ENCODE peak calls at places on chromosomes 11 and 22, in seven cellular contexts. E is sigmoid colon, T is body of pancreas, I is cardiac muscle cell, W is suprapubic skin, V is IMR-90, U is Caco-2. R is an unnamed sample. For H3K4me1, the result is how much of the 10 kb centered on the place peaks cover.

GRCh38 chr22:29284196-29284595 is 16.1 kb downstream of the EWSR1 start:
- DNase-seq in E (no peak), T (no peak), I (no peak), W (no peak), V (no peak), U (no peak), R (no peak)

GRCh38 chr11:35014352-35014751 is 97.9 kb downstream of the PDHX start:
- DNase-seq in E (no peak), T (no peak), I (peak), W (no peak), V (peak), U (no peak), R (no peak)

GRCh38 chr11:115321602-115322289 is 182.5 kb downstream of the CADM1 start:
- DNase-seq in E (no peak), T (no peak), I (no peak), W (no peak), V (peak), U (no peak), R (no peak)

GRCh38 chr22:22933807-22934542 is 46.4 kb downstream of the IGLL5 start:
- DNase-seq in E (no peak), T (no peak), I (no peak), W (no peak), V (no peak), U (no peak), R (no peak)

GRCh38 chr11:73268671-73269271 is 3.4 kb upstream of the P2RY6 start:
- DNase-seq in E (peak), T (no peak), I (no peak), W (no peak), V (no peak), U (peak), R (no peak)

GRCh38 chr11:63537293-63538101 is 889 bp downstream of the PLAAT4 start:
- DNase-seq in E (peak), T (peak), I (peak), W (no peak), V (peak), U (no peak), R (peak)

GRCh38 chr11:118437046-118437735 is 899 bp downstream of the KMT2A start:
- DNase-seq in E (peak), T (peak), I (peak), W (peak), V (peak), U (peak), R (peak)

GRCh38 chr11:131644204-131644603 is 273.8 kb downstream of the NTM start:
- DNase-seq in E (no peak), T (no peak), I (no peak), W (no peak), V (no peak), U (no peak), R (no peak)

GRCh38 chr22:38461414-38462081 is 6.3 kb upstream of the KDELR3 start:
- DNase-seq in E (peak), T (peak), I (peak), W (peak), V (peak), U (peak), R (peak)

GRCh38 chr11:128940603-128941002 is 2.1 kb downstream of the TP53AIP1 start:
- DNase-seq in E (no peak), T (no peak), I (no peak), W (no peak), V (no peak), U (no peak), R (no peak)

GRCh38 chr22:16810188-16810802 is 14.9 kb downstream of the XKR3 start:
- DNase-seq in E (no peak), T (no peak), I (no peak), W (no peak), V (no peak), U (no peak), R (no peak)

GRCh38 chr11:59206635-59207034 is 6.1 kb downstream of the MPEG1 start:
- DNase-seq in E (no peak), T (peak), I (peak), W (no peak), V (peak), U (peak), R (no peak)

GRCh38 chr11:61747389-61748285 is 4.8 kb upstream of the MYRF start:
- DNase-seq in E (peak), T (peak), I (peak), W (peak), V (peak), U (peak), R (peak)

GRCh38 chr11:48148749-48149148 is 67.9 kb upstream of the OR4B1 start:
- DNase-seq in E (no peak), T (no peak), I (no peak), W (no peak), V (no peak), U (no peak), R (no peak)

GRCh38 chr11:61728940-61729219 is 23.6 kb upstream of the MYRF start:
- DNase-seq in E (no peak), T (no peak), I (peak), W (no peak), V (peak), U (no peak), R (no peak)

GRCh38 chr11:133797542-133797941 is 47.8 kb downstream of the SPATA19 start:
- DNase-seq in E (no peak), T (no peak), I (no peak), W (no peak), V (no peak), U (no peak), R (no peak)

GRCh38 chr11:69325446-69325845 is 31.5 kb downstream of the MYEOV start:
- DNase-seq in E (peak), T (no peak), I (no peak), W (peak), V (no peak), U (peak), R (no peak)

GRCh38 chr11:1994121-1994520 is 3.5 kb downstream of the H19 start:
- DNase-seq in E (peak), T (no peak), I (no peak), W (no peak), V (no peak), U (no peak), R (no peak)

GRCh38 chr11:3091846-3092602 is 34.8 kb upstream of the CARS1 start:
- DNase-seq in E (peak), T (peak), I (peak), W (peak), V (peak), U (peak), R (peak)

GRCh38 chr11:103633037-103633788 is 403.2 kb upstream of the DDI1 start:
- DNase-seq in E (no peak), T (no peak), I (peak), W (no peak), V (peak), U (no peak), R (no peak)

GRCh38 chr11:2867722-2868548 is 17.6 kb downstream of the CDKN1C start:
- DNase-seq in E (no peak), T (no peak), I (no peak), W (no peak), V (no peak), U (no peak), R (no peak)

GRCh38 chr22:18955696-18956095 is 19.6 kb upstream of the PRODH start:
- DNase-seq in E (peak), T (peak), I (no peak), W (peak), V (no peak), U (peak), R (no peak)

GRCh38 chr11:10201343-10201742 is 92.7 kb downstream of the SBF2 start:
- DNase-seq in E (no peak), T (no peak), I (no peak), W (no peak), V (no peak), U (no peak), R (no peak)

GRCh38 chr11:86117706-86118050 is 48.8 kb upstream of the PICALM start:
- DNase-seq in E (no peak), T (no peak), I (no peak), W (no peak), V (no peak), U (no peak), R (no peak)

GRCh38 chr11:92839450-92839849 is 130.0 kb upstream of the MTNR1B start:
- DNase-seq in E (no peak), T (no peak), I (no peak), W (no peak), V (no peak), U (no peak), R (no peak)

GRCh38 chr22:43337946-43338345 is 5.2 kb downstream of the SCUBE1 start:
- DNase-seq in E (no peak), T (no peak), I (no peak), W (no peak), V (no peak), U (no peak), R (no peak)

GRCh38 chr11:133263332-133263731 is 269.0 kb downstream of the OPCML start:
- DNase-seq in E (no peak), T (no peak), I (no peak), W (no peak), V (no peak), U (no peak), R (no peak)

GRCh38 chr11:84673753-84674152 is 953.4 kb downstream of the DLG2 start:
- DNase-seq in E (no peak), T (no peak), I (no peak), W (no peak), V (no peak), U (no peak), R (no peak)

GRCh38 chr11:37409124-37409523 is 811.1 kb upstream of the RAG2 start:
- DNase-seq in E (no peak), T (no peak), I (no peak), W (no peak), V (no peak), U (no peak), R (no peak)

GRCh38 chr11:32431657-32432056 is 3.7 kb downstream of the WT1 start:
- DNase-seq in E (no peak), T (no peak), I (no peak), W (no peak), V (no peak), U (no peak), R (no peak)

GRCh38 chr11:32429477-32429876 is 5.9 kb downstream of the WT1 start:
- DNase-seq in E (no peak), T (no peak), I (no peak), W (no peak), V (no peak), U (no peak), R (no peak)

GRCh38 chr11:32428665-32429293 is 6.6 kb downstream of the WT1 start:
- DNase-seq in E (no peak), T (no peak), I (no peak), W (no peak), V (no peak), U (no peak), R (no peak)

GRCh38 chr11:32432565-32433248 is 2.6 kb downstream of the WT1 start:
- DNase-seq in E (no peak), T (no peak), I (peak), W (no peak), V (no peak), U (no peak), R (no peak)

DNA sequence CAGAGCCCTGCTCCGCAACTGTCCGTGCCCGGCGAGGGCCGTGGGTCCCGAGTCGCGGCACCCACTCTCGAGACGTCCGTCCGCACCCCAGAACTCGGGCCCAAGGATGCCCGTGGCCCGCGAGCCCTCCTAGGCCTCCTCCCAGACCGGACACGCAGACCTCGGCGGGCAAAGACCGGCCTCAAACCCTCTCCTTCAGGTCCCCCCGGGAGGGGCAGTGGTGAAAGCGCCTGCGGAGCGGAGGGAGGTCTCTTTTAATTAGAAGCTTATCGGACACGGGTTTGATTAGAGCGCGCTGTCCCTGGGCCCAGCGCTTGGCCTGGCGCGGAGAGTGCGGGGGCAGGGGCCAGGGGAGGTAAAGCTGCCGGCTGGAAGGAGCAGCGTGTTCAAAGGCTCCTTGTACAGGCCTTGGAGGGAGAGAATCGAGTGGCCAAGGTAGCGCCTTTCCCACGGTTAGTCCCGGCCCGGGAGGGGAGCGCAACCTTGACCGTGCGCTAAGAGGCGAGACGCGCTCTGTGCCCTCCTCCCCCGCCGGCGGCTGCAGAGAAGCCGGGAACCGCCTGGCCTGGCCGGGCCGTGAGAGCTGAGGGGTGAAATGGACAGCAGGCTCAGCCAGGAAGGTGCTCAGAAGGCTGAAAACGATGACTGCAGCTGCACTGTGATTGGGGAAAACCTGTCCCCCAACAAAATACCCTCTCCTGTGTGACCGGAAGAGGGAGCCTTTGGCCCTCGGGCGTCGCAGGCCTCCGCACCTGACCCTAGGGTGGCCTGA is 4.6 kb downstream of the WT1 start:
- DNase-seq in E (no peak), T (no peak), I (peak), W (no peak), V (no peak), U (no peak), R (no peak)
- TF ChIP-seq CTCF in E (no peak), T (no peak), I (peak), W (no peak), V (no peak), U (no peak), R (no peak)

GRCh38 chr22:30754971-30755759 is 60.5 kb downstream of the OSBP2 start:
- DNase-seq in E (peak), T (peak), I (peak), W (no peak), V (peak), U (peak), R (no peak)
- H3K4me1 ChIP-seq in E (under half), T (under half), I (under half), W (under half), V (under half), U (under half), R (under half)

GRCh38 chr11:100777118-100777517 is 90.0 kb downstream of the ARHGAP42 start:
- DNase-seq in E (no peak), T (no peak), I (no peak), W (no peak), V (no peak), U (peak), R (no peak)

GRCh38 chr11:100780470-100780869 is 93.4 kb downstream of the ARHGAP42 start:
- DNase-seq in E (no peak), T (no peak), I (no peak), W (no peak), V (no peak), U (no peak), R (no peak)

GRCh38 chr11:100776212-100776896 is 89.3 kb downstream of the ARHGAP42 start:
- DNase-seq in E (no peak), T (no peak), I (peak), W (no peak), V (peak), U (peak), R (no peak)

GRCh38 chr11:100778386-100778785 is 91.3 kb downstream of the ARHGAP42 start:
- DNase-seq in E (no peak), T (no peak), I (no peak), W (no peak), V (no peak), U (no peak), R (no peak)

DNA sequence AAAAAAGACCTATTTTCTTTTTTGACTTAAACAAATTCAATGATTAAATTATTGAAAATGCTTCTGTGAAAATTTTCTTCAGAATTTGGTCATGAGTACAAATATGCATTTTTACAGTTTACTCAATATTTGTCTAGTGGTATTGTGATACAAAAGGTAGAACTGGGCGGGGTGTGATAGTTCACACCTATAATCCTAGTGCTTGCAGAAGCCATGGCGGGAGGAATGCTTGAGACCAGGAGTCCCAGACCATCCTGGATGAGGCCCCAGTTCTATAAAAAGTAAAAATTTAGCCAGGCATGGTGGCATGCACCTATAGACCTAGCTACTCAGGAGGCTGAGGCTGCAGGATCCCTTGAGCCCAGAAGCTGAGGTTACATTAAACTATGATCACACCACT is 90.6 kb downstream of the ARHGAP42 start:
- DNase-seq in E (no peak), T (no peak), I (no peak), W (no peak), V (no peak), U (peak), R (no peak)
- H3K4me3 ChIP-seq in E (no peak), T (no peak), I (no peak), W (no peak), V (no peak), U (no peak), R (no peak)

GRCh38 chr11:11401960-11402359 is 48.9 kb upstream of the CSNK2A3 start:
- DNase-seq in E (no peak), T (no peak), I (no peak), W (no peak), V (no peak), U (no peak), R (no peak)

GRCh38 chr11:11403763-11404725 is 51.0 kb upstream of the CSNK2A3 start:
- DNase-seq in E (peak), T (no peak), I (peak), W (no peak), V (peak), U (no peak), R (no peak)

GRCh38 chr11:11400121-11400520 is 47.1 kb upstream of the CSNK2A3 start:
- DNase-seq in E (no peak), T (no peak), I (no peak), W (no peak), V (no peak), U (no peak), R (no peak)

GRCh38 chr11:11397043-11397415 is 44.0 kb upstream of the CSNK2A3 start:
- DNase-seq in E (no peak), T (no peak), I (peak), W (no peak), V (peak), U (no peak), R (no peak)

DNA sequence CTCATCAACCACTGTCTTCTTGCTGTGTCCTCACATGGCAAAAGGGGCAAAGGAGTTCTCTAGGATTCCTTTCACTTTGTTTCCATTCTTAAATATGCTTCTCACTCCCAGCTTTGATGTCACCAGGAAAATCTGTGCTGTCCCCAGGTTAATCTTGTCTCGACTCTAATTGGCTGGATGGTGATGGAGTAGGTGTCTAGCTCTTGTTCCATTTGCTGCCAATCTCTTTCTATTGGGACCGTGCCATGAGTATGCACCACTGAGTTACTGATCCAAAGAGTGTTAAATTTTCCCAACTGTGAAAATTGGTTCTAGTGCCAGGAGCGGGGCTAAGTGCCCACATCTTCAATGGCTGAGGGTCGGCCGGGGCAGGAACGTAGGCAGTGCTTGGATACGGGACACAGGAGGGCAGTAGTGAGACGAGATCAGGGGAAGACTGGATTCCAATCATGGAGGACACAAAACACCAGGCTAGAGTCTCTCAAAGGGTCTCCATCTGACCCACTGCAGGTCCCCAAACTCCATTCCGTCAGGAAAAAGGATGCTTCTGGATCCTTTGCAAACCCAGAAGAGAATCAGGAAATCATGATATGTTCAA is 47.7 kb upstream of the CSNK2A3 start:
- DNase-seq in E (no peak), T (no peak), I (no peak), W (no peak), V (no peak), U (no peak), R (no peak)
- TF ChIP-seq CTCF in E (no peak), T (no peak), I (peak), W (no peak), V (peak), U (peak), R (no peak)

DNA sequence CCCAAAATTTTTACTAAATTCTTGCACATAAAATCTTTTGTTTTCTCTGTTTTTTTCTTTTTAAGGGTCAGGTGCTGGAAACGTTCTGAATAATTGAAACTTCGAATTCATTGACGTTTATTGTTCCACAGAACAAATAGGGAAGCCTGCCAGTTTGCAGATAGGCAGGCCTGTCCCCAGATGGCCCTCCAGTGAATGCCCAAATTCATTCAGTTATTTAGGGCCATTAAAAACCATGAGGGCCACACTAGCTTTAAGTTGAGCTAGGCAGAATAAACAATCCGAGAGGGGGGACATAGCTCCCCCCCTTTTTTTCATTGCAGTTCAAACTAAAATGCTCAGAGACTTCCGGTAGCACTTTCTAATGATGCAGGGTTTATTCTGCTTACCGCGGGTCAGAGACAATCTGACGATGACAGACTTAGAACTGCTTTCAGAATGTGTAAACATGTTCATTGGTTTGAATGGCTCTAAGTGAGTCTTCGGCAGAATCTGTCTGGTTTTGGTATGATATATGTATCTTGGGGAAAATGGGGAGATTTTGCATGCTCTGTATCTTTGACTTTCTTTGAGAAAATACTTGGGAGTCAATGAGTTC is 72.0 kb downstream of the ZBTB16 start:
- DNase-seq in E (peak), T (no peak), I (no peak), W (no peak), V (no peak), U (no peak), R (no peak)
- H3K4me1 ChIP-seq in E (half or more), T (half or more), I (under half), W (half or more), V (under half), U (under half), R (half or more)

DNA sequence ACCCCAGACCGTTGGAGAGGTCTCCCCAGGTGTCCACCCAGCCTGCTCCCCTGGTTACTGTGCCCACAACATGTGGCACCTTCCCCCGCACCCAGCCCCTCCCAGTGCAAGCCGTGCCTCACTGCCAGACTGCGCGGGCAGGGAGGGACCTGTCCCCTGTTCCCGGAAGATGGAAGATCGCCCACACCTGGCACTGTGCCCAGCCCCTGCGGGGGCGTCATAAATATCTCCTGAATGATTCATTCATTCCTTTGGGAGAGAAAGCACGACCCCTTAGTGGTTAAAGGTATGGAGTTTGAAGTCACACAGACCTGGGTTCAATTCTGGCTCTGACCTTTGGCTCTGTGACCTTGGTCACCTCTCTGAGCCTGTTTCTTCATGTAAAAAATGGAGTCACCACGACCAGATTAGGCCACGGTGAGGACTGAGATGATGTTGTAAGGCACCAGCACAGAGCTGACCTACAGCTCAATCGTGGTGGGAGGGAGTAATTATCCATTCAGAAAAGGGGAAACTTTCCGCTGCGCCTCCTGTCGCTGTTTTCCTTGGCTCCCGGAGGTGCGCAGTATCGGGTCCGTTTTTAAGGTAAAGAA is 497 bp upstream of the SYT12 start:
- DNase-seq in E (no peak), T (peak), I (peak), W (no peak), V (peak), U (no peak), R (no peak)
- H3K4me3 ChIP-seq in E (peak), T (no peak), I (peak), W (peak), V (no peak), U (peak), R (peak)

GRCh38 chr11:15093432-15093831 is 20.0 kb downstream of the CALCB start:
- DNase-seq in E (no peak), T (no peak), I (no peak), W (no peak), V (no peak), U (no peak), R (no peak)
- TF ChIP-seq CTCF in E (no peak), T (no peak), I (no peak), W (no peak), V (no peak), U (no peak), R (no peak)